ENCODE peak calls at places on chromosome 14, in five cellular contexts. W is cardiac fibroblast, A is left lung, Q is body of pancreas, Z is OCI-LY7. B is an unnamed sample.

GRCh38 chr14:21044106-21044618 is 2.0 kb downstream of the RNASE7 start:
- DNase-seq in W (no peak), A (no peak), Q (no peak), Z (no peak), B (no peak)

GRCh38 chr14:95226801-95227200 is 69.5 kb upstream of the DICER1 start:
- DNase-seq in W (no peak), A (no peak), Q (no peak), Z (no peak), B (no peak)

GRCh38 chr14:101774006-101774755 is 12.7 kb downstream of the PPP2R5C start:
- DNase-seq in W (no peak), A (no peak), Q (no peak), Z (peak; percentile 95), B (no peak)

GRCh38 chr14:100568998-100569733 is 18.1 kb downstream of the BEGAIN start:
- DNase-seq in W (no peak), A (no peak), Q (no peak), Z (no peak), B (no peak)

GRCh38 chr14:85634205-85634604 is 104.3 kb downstream of the FLRT2 start:
- DNase-seq in W (no peak), A (no peak), Q (no peak), Z (no peak), B (no peak)

GRCh38 chr14:61812347-61813100 is 50.3 kb downstream of the SNAPC1 start:
- DNase-seq in W (peak; percentile 10), A (peak; percentile 83), Q (no peak), Z (no peak), B (no peak)

GRCh38 chr14:30283822-30284446 is 275.0 kb upstream of the G2E3 start:
- DNase-seq in W (peak; percentile 77), A (no peak), Q (peak; percentile 37), Z (peak; percentile 25), B (peak; percentile 58)

GRCh38 chr14:75223664-75224154 is 47.3 kb upstream of the TMED10 start:
- DNase-seq in W (no peak), A (no peak), Q (peak; percentile 77), Z (peak; percentile 79), B (no peak)

GRCh38 chr14:102525213-102526143 is 15.9 kb upstream of the ANKRD9 start:
- DNase-seq in W (peak; percentile 75), A (no peak), Q (peak; percentile 55), Z (peak; percentile 63), B (no peak)

GRCh38 chr14:61940669-61941420 is 178.6 kb downstream of the SNAPC1 start:
- DNase-seq in W (no peak), A (no peak), Q (no peak), Z (no peak), B (no peak)

GRCh38 chr14:29788093-29788492 is 139.6 kb downstream of the PRKD1 start:
- DNase-seq in W (no peak), A (no peak), Q (no peak), Z (no peak), B (no peak)

GRCh38 chr14:99224116-99224910 is 47.7 kb downstream of the BCL11B start:
- DNase-seq in W (no peak), A (no peak), Q (no peak), Z (no peak), B (no peak)

GRCh38 chr14:24954697-24955037 is 95.3 kb downstream of the STXBP6 start:
- DNase-seq in W (no peak), A (no peak), Q (no peak), Z (no peak), B (no peak)

GRCh38 chr14:105635560-105635959 is 109.2 kb downstream of the TMEM121 start:
- DNase-seq in W (no peak), A (no peak), Q (no peak), Z (no peak), B (no peak)

GRCh38 chr14:79514700-79515099 is 696.6 kb downstream of the DIO2 start:
- DNase-seq in W (peak; percentile 61), A (no peak), Q (no peak), Z (no peak), B (no peak)

GRCh38 chr14:92645841-92646478 is 102.5 kb downstream of the LGMN start:
- DNase-seq in W (peak; percentile 83), A (no peak), Q (no peak), Z (no peak), B (no peak)

GRCh38 chr14:100031506-100032281 is 33.5 kb upstream of the EVL start:
- DNase-seq in W (peak; percentile 99), A (no peak), Q (peak; percentile 51), Z (no peak), B (peak; percentile 65)

GRCh38 chr14:63362305-63362914 is 43.7 kb upstream of the GPHB5 start:
- DNase-seq in W (no peak), A (no peak), Q (no peak), Z (no peak), B (no peak)

GRCh38 chr14:38723954-38724353 is 379.1 kb downstream of the SEC23A start:
- DNase-seq in W (no peak), A (no peak), Q (no peak), Z (no peak), B (no peak)

GRCh38 chr14:88499225-88499624 is 55.6 kb downstream of the PTPN21 start:
- DNase-seq in W (no peak), A (no peak), Q (no peak), Z (no peak), B (no peak)

GRCh38 chr14:102516531-102517411 is 7.2 kb upstream of the ANKRD9 start:
- DNase-seq in W (peak; percentile 32), A (peak; percentile 94), Q (peak; percentile 40), Z (peak; percentile 46), B (no peak)

GRCh38 chr14:64159588-64159987 is 134.6 kb downstream of the ESR2 start:
- DNase-seq in W (no peak), A (no peak), Q (no peak), Z (no peak), B (no peak)

GRCh38 chr14:73462815-73463214 is 4.5 kb upstream of the NUMB start:
- DNase-seq in W (peak; percentile 64), A (no peak), Q (no peak), Z (no peak), B (no peak)
- H3K4me3 ChIP-seq in W (peak overlapping the region; percentile 31), A (no peak overlapping the region), Q (no peak overlapping the region), Z (no peak overlapping the region), B (no peak overlapping the region)

GRCh38 chr14:91419044-91419397 is 1.4 kb upstream of the CCDC88C start:
- DNase-seq in W (no peak), A (no peak), Q (no peak), Z (no peak), B (no peak)
- TF ChIP-seq CTCF in W (no peak), A (no peak), Q (peak; percentile 4), Z (peak; percentile 10), B (no peak)

DNA sequence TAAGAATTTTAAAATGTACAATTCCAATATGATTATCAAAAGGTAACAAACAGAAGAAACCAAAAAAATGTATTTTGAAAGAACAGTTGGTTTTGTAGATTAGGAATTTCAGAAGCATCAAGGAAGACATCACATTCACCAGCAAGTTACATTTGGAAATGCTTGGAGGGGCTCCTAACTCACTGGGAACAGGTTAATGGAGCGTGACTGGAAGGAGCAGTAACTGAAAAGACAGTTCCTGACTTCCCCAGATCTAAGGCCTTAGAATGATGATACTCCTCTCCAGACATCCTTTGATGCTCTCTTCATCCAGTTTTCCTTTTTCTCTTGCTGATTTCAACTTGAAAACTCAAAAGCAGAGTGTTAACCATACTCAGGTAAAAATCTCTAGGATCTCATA is 220.0 kb upstream of the EGLN3 start:
- DNase-seq in W (no peak), A (no peak), Q (no peak), Z (no peak), B (no peak)
- H3K4me3 ChIP-seq in W (no peak overlapping the region), A (no peak overlapping the region), Q (no peak overlapping the region), Z (no peak overlapping the region), B (no peak overlapping the region)

GRCh38 chr14:72448212-72448611 is 445.7 kb downstream of the DPF3 start:
- DNase-seq in W (no peak), A (no peak), Q (no peak), Z (no peak), B (no peak)
- TF ChIP-seq CTCF in W (no peak), A (no peak), Q (no peak), Z (no peak), B (no peak)

GRCh38 chr14:50823763-50824636 is 7.0 kb downstream of the NIN start:
- DNase-seq in W (no peak), A (no peak), Q (peak; percentile 59), Z (peak; percentile 50), B (no peak)
- H3K4me3 ChIP-seq in W (no peak overlapping the region), A (no peak overlapping the region), Q (no peak overlapping the region), Z (peak overlapping the region; percentile 62), B (no peak overlapping the region)

GRCh38 chr14:65281991-65282908 is 130.3 kb upstream of the FUT8 start:
- DNase-seq in W (peak; percentile 78), A (no peak), Q (no peak), Z (peak; percentile 58), B (no peak)

GRCh38 chr14:65290830-65291229 is 121.7 kb upstream of the FUT8 start:
- DNase-seq in W (peak; percentile 98), A (no peak), Q (no peak), Z (no peak), B (no peak)

GRCh38 chr14:65282909-65283253 is 129.6 kb upstream of the FUT8 start:
- DNase-seq in W (no peak), A (no peak), Q (no peak), Z (peak; percentile 29), B (no peak)

GRCh38 chr14:65287264-65288131 is 125.0 kb upstream of the FUT8 start:
- DNase-seq in W (no peak), A (peak; percentile 71), Q (no peak), Z (peak; percentile 91), B (no peak)

DNA sequence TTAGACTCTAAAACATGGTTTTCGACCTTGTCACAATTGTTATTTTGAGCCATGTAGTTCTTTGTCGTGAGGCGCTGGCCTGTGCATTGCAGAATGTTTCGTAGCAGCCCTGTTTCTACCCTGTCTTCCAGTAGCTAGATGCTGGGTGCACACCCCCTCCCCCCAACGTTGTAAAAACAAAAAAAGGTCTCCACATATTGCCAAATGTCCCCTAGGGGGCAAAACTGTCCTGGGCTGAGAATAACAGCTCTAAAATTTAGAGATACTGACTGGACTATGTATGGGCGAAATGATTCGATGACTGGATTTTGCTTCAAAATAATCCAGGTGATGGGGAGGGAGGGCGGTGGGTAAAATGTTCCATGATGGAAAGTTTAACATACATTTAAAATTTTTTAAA is 126.1 kb upstream of the FUT8 start:
- DNase-seq in W (no peak), A (no peak), Q (no peak), Z (peak; percentile 93), B (no peak)
- TF ChIP-seq CTCF in W (peak; percentile 4), A (no peak), Q (no peak), Z (peak; percentile 94), B (no peak)

DNA sequence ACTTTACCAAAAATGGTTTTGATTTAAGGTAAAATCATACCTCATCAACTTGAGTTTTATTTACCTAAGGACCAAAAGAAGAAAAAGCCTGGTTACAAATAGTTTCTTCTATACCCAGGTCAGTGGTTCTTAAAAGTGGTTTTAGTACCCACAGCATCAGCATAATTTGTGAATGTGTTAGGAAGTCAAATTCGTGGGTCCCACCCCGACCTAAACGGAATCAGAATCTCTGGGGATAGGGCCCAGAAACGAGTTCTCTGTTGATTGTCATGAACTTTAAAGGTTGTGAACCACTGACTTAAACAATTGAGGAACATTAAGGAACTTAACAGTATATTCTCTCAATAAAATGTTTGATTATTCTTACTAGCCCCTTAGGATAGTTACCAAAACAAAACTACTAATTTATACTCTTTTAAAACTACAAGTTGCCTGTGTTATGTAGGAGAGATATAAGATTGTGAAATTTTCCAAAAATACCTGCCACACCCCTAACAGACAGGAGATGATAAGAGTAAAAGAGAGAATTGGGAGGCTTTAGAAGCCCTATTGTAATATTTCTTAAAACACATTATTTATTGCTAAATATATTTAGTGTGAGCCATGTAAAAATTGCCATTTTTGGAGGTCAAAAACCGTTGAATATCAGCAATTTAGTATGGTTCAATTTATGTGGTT is 669 bp upstream of the SLC25A21 start:
- DNase-seq in W (no peak), A (no peak), Q (no peak), Z (no peak), B (no peak)
- H3K4me3 ChIP-seq in W (peak overlapping the region; percentile 78), A (peak overlapping the region; percentile 51), Q (peak overlapping the region; percentile 44), Z (no peak overlapping the region), B (peak overlapping the region; percentile 86)